ENCODE peak calls at places on chromosome 17, in ten cellular contexts. D, Y, V, P, I, C, N, B, T and O are unnamed samples.

GRCh38 chr17:42342242-42343008 is 45.8 kb downstream of the STAT3 start:
- ATAC-seq in V (peak; percentile 84), I (no peak), C (peak; percentile 58), D (no peak), T (no peak), N (peak; percentile 48), P (no peak), B (peak; percentile 69), Y (no peak), O (peak; percentile 88)

GRCh38 chr17:77441130-77441920 is 300.6 kb downstream of the SEC14L1 start:
- ATAC-seq in V (peak; percentile 31), T (no peak), C (peak; percentile 49), Y (peak; percentile 62), I (no peak), B (peak; percentile 34), P (no peak), N (peak; percentile 73), D (no peak), O (peak; percentile 56)

GRCh38 chr17:42692489-42692888 is 10.2 kb downstream of the CNTNAP1 start:
- ATAC-seq in T (no peak), Y (no peak), B (no peak), D (no peak), I (no peak), V (no peak), C (no peak), P (no peak), N (no peak), O (no peak)

GRCh38 chr17:50787106-50787505 is 19.8 kb upstream of the ANKRD40CL start:
- ATAC-seq in B (no peak), T (no peak), D (no peak), P (no peak), C (no peak), I (no peak), N (no peak), Y (no peak), V (no peak), O (no peak)

GRCh38 chr17:31211352-31212012 is 85.6 kb downstream of the OMG start:
- ATAC-seq in Y (no peak), P (peak; percentile 53), C (no peak), N (no peak), T (no peak), B (no peak), D (no peak), I (no peak), V (no peak), O (no peak)

GRCh38 chr17:75785770-75786538 is 1.3 kb downstream of the UNK start:
- ATAC-seq in C (no peak), B (no peak), T (no peak), Y (no peak), D (no peak), I (no peak), V (no peak), N (no peak), P (peak; percentile 6), O (peak; percentile 3)

GRCh38 chr17:78995761-78996451 is 13.7 kb downstream of the CANT1 start:
- ATAC-seq in D (no peak), Y (no peak), B (no peak), I (no peak), N (no peak), P (peak; percentile 79), T (no peak), V (no peak), C (no peak), O (no peak)

GRCh38 chr17:6755281-6755680 is 565 bp upstream of the XAF1 start:
- ATAC-seq in N (no peak), T (peak; percentile 60), D (no peak), P (no peak), V (no peak), B (no peak), I (peak; percentile 32), C (no peak), Y (no peak), O (no peak)

GRCh38 chr17:8916470-8916869 is 49.0 kb upstream of the PIK3R6 start:
- ATAC-seq in V (no peak), D (peak; percentile 62), Y (no peak), I (no peak), T (peak; percentile 74), P (no peak), C (no peak), N (peak; percentile 60), B (no peak), O (no peak)

GRCh38 chr17:64534187-64534586 is 27.4 kb downstream of the CEP95 start:
- ATAC-seq in T (no peak), Y (peak; percentile 45), C (no peak), N (peak; percentile 34), D (no peak), V (no peak), I (no peak), B (peak; percentile 45), P (peak; percentile 64), O (no peak)

GRCh38 chr17:76038050-76038449 is 10.9 kb upstream of the EVPL start:
- ATAC-seq in I (no peak), Y (no peak), D (no peak), T (no peak), P (no peak), B (no peak), N (no peak), V (no peak), C (no peak), O (no peak)

GRCh38 chr17:58541249-58541648 is 26.8 kb upstream of the MTMR4 start:
- ATAC-seq in C (no peak), N (no peak), T (no peak), Y (peak; percentile 33), V (peak; percentile 51), P (peak; percentile 70), I (no peak), D (no peak), B (peak; percentile 42), O (no peak)

GRCh38 chr17:10243905-10244844 is 45.8 kb upstream of the GAS7 start:
- ATAC-seq in N (no peak), C (no peak), P (no peak), T (peak; percentile 70), B (no peak), V (no peak), D (peak; percentile 74), I (no peak), Y (no peak), O (no peak)

GRCh38 chr17:41451154-41451728 is 10.5 kb upstream of the KRT38 start:
- ATAC-seq in T (no peak), Y (no peak), B (no peak), I (no peak), N (no peak), P (no peak), V (no peak), D (no peak), C (no peak), O (no peak)

GRCh38 chr17:35359396-35359795 is 14.0 kb downstream of the SLFN11 start:
- ATAC-seq in B (no peak), Y (no peak), P (no peak), D (no peak), N (no peak), I (no peak), T (no peak), V (no peak), C (no peak), O (no peak)

GRCh38 chr17:17001076-17001777 is 29.3 kb upstream of the TNFRSF13B start:
- ATAC-seq in I (no peak), N (no peak), D (no peak), P (peak; percentile 8), C (peak; percentile 21), T (peak; percentile 17), Y (peak; percentile 8), B (peak; percentile 14), V (peak; percentile 22), O (peak; percentile 9)

GRCh38 chr17:55201609-55201932 is 63.2 kb upstream of the HLF start:
- ATAC-seq in N (no peak), V (no peak), D (no peak), I (no peak), T (no peak), Y (no peak), B (no peak), P (no peak), C (no peak), O (no peak)

GRCh38 chr17:7015587-7016020 is 3.2 kb downstream of the RNASEK start:
- ATAC-seq in Y (no peak), D (no peak), V (no peak), T (no peak), I (no peak), B (peak; percentile 6), C (no peak), N (no peak), P (no peak), O (no peak)

GRCh38 chr17:45146166-45146565 is 2.1 kb upstream of the HEXIM1 start:
- ATAC-seq in I (no peak), D (no peak), C (no peak), V (no peak), Y (no peak), T (no peak), B (no peak), N (no peak), P (no peak), O (no peak)

GRCh38 chr17:40355804-40356758 is 8.5 kb downstream of the GJD3 start:
- ATAC-seq in V (no peak), I (peak; percentile 12), C (no peak), Y (no peak), D (no peak), B (no peak), P (no peak), T (peak; percentile 5), N (no peak), O (no peak)

GRCh38 chr17:2108170-2108569 is 53.3 kb downstream of the HIC1 start:
- ATAC-seq in I (no peak), D (no peak), C (no peak), B (no peak), N (no peak), Y (no peak), V (no peak), P (no peak), T (no peak), O (no peak)

GRCh38 chr17:1043601-1044251 is 46.8 kb downstream of the TIMM22 start:
- ATAC-seq in I (peak; percentile 57), D (peak; percentile 43), N (no peak), B (no peak), P (no peak), Y (no peak), C (no peak), T (peak; percentile 58), V (no peak), O (no peak)

GRCh38 chr17:13202835-13203234 is 185.0 kb upstream of the ELAC2 start:
- ATAC-seq in B (no peak), N (no peak), P (no peak), T (no peak), C (no peak), D (no peak), Y (no peak), I (no peak), V (no peak), O (no peak)

GRCh38 chr17:50314456-50315011 is 31.4 kb upstream of the XYLT2 start:
- ATAC-seq in V (no peak), P (no peak), I (no peak), Y (no peak), B (no peak), D (no peak), T (no peak), N (no peak), C (no peak), O (no peak)

GRCh38 chr17:64387545-64388171 is 3.0 kb downstream of the PECAM1 start:
- ATAC-seq in D (no peak), I (no peak), C (no peak), T (no peak), B (no peak), N (no peak), V (no peak), P (no peak), Y (no peak), O (no peak)

GRCh38 chr17:10777890-10778289 is 26.0 kb downstream of the TMEM238L start:
- ATAC-seq in I (no peak), V (no peak), D (no peak), Y (no peak), C (no peak), N (no peak), P (no peak), T (no peak), B (no peak), O (no peak)